ENCODE peak calls at places on chromosomes 7 and 10, in five cellular contexts. One of them, this sample, is unnamed.

GRCh38 chr7:129327076-129327475 is 102.2 kb downstream of the AHCYL2 start:
- DNase-seq in SK-N-SH: no peak
- DNase-seq in HepG2: no peak
- DNase-seq in GM12878: no peak
- DNase-seq in K562: no peak
- DNase-seq in this sample: no peak

GRCh38 chr10:86041116-86041515 is 325.5 kb downstream of the GRID1 start:
- DNase-seq in SK-N-SH: no peak
- DNase-seq in HepG2: no peak
- DNase-seq in GM12878: no peak
- DNase-seq in K562: no peak
- DNase-seq in this sample: no peak

GRCh38 chr7:30255096-30255769 is 29.2 kb upstream of the ZNRF2 start:
- DNase-seq in SK-N-SH: no peak
- DNase-seq in HepG2: peak
- DNase-seq in GM12878: no peak
- DNase-seq in K562: no peak
- DNase-seq in this sample: no peak

GRCh38 chr10:13788701-13789447 is 202.1 kb downstream of the PRPF18 start:
- DNase-seq in SK-N-SH: no peak
- DNase-seq in HepG2: no peak
- DNase-seq in GM12878: no peak
- DNase-seq in K562: no peak
- DNase-seq in this sample: no peak

GRCh38 chr7:31811650-31812461 is 124.8 kb downstream of the PPP1R17 start:
- DNase-seq in SK-N-SH: no peak
- DNase-seq in HepG2: no peak
- DNase-seq in GM12878: peak
- DNase-seq in K562: no peak
- DNase-seq in this sample: no peak

GRCh38 chr7:65938336-65938895 is 43.6 kb downstream of the GUSB start:
- DNase-seq in SK-N-SH: no peak
- DNase-seq in HepG2: no peak
- DNase-seq in GM12878: no peak
- DNase-seq in K562: no peak
- DNase-seq in this sample: no peak

GRCh38 chr7:100432053-100432452 is 2.4 kb downstream of the MEPCE start:
- DNase-seq in SK-N-SH: no peak
- DNase-seq in HepG2: no peak
- DNase-seq in GM12878: no peak
- DNase-seq in K562: no peak
- DNase-seq in this sample: no peak

GRCh38 chr7:137731436-137731835 is 115.3 kb downstream of the DGKI start:
- DNase-seq in SK-N-SH: no peak
- DNase-seq in HepG2: no peak
- DNase-seq in GM12878: no peak
- DNase-seq in K562: no peak
- DNase-seq in this sample: no peak

GRCh38 chr7:73869011-73869785 is 8.2 kb downstream of the TMEM270 start:
- DNase-seq in SK-N-SH: peak
- DNase-seq in HepG2: no peak
- DNase-seq in GM12878: no peak
- DNase-seq in K562: no peak
- DNase-seq in this sample: no peak

GRCh38 chr7:106807474-106807873 is 57.6 kb upstream of the PIK3CG start:
- DNase-seq in SK-N-SH: no peak
- DNase-seq in HepG2: no peak
- DNase-seq in GM12878: no peak
- DNase-seq in K562: no peak
- DNase-seq in this sample: no peak
- TF ChIP-seq POLR2AphosphoS5 in SK-N-SH: no peak
- TF ChIP-seq POLR2AphosphoS5 in HepG2: no peak
- TF ChIP-seq POLR2AphosphoS5 in GM12878: no peak
- TF ChIP-seq POLR2AphosphoS5 in K562: no peak
- TF ChIP-seq POLR2AphosphoS5 in this sample: no peak

GRCh38 chr7:91164948-91165845 is 99.0 kb upstream of the FZD1 start:
- DNase-seq in SK-N-SH: no peak
- DNase-seq in HepG2: no peak
- DNase-seq in GM12878: peak
- DNase-seq in K562: no peak
- DNase-seq in this sample: no peak
- TF ChIP-seq RAD21 in SK-N-SH: no peak
- TF ChIP-seq RAD21 in HepG2: no peak
- TF ChIP-seq RAD21 in GM12878: no peak
- TF ChIP-seq RAD21 in K562: no peak
- TF ChIP-seq RAD21 in this sample: no peak

GRCh38 chr7:99380032-99380822 is 5.7 kb downstream of the ARPC1B start:
- DNase-seq in SK-N-SH: no peak
- DNase-seq in HepG2: no peak
- DNase-seq in GM12878: peak
- DNase-seq in K562: peak
- DNase-seq in this sample: no peak
- TF ChIP-seq ZBTB33 in SK-N-SH: no peak
- TF ChIP-seq ZBTB33 in HepG2: no peak
- TF ChIP-seq ZBTB33 in GM12878: no peak
- TF ChIP-seq ZBTB33 in K562: no peak
- TF ChIP-seq ZBTB33 in this sample: no peak

DNA sequence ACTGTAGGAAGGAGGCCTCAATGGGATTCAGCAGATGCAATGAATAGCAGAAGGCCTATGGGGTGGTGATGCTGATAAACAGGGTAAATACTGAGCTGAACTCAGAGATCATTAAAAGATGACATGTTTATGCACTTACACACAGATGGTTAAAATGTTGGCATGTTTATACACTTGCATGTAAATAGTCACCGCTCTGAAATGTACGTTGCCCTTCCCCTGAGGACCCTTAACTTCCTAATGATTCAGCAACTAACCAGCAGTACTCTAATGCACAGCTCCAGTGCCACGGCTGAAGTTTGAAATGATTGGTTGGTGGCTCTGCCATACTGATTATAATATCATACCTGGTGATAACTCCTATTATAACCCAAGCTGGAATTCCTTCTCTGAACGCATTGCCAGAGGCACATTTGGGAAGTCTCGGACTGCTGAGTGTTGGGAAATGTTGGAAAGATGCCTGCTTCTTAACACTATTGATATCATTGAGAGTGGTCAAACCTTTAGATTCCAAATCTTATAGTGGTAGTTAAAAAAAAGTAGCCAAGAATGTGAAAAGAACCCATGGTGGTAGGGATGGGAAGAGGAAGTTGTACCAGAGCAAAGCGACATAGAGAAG is 3.7 kb upstream of the CAV1 start:
- DNase-seq in SK-N-SH: no peak
- DNase-seq in HepG2: no peak
- DNase-seq in GM12878: no peak
- DNase-seq in K562: no peak
- DNase-seq in this sample: no peak
- TF ChIP-seq POLR2AphosphoS5 in SK-N-SH: no peak
- TF ChIP-seq POLR2AphosphoS5 in HepG2: no peak
- TF ChIP-seq POLR2AphosphoS5 in GM12878: no peak
- TF ChIP-seq POLR2AphosphoS5 in K562: no peak
- TF ChIP-seq POLR2AphosphoS5 in this sample: no peak

GRCh38 chr10:102776779-102777417 is 33.1 kb downstream of the WBP1L start:
- DNase-seq in SK-N-SH: peak
- DNase-seq in HepG2: peak
- DNase-seq in GM12878: no peak
- DNase-seq in K562: peak
- DNase-seq in this sample: no peak
- TF ChIP-seq RAD21 in SK-N-SH: no peak
- TF ChIP-seq RAD21 in HepG2: no peak
- TF ChIP-seq RAD21 in GM12878: no peak
- TF ChIP-seq RAD21 in K562: no peak
- TF ChIP-seq RAD21 in this sample: no peak

GRCh38 chr7:33757050-33757449 is 148.3 kb upstream of the BMPER start:
- DNase-seq in SK-N-SH: no peak
- DNase-seq in HepG2: no peak
- DNase-seq in GM12878: no peak
- DNase-seq in K562: no peak
- DNase-seq in this sample: no peak
- TF ChIP-seq ZBTB33 in SK-N-SH: no peak
- TF ChIP-seq ZBTB33 in HepG2: no peak
- TF ChIP-seq ZBTB33 in GM12878: no peak
- TF ChIP-seq ZBTB33 in K562: no peak
- TF ChIP-seq ZBTB33 in this sample: no peak

GRCh38 chr10:76037531-76037930 is 606.1 kb downstream of the LRMDA start:
- DNase-seq in SK-N-SH: no peak
- DNase-seq in HepG2: no peak
- DNase-seq in GM12878: no peak
- DNase-seq in K562: no peak
- DNase-seq in this sample: no peak

GRCh38 chr10:76036962-76037361 is 605.5 kb downstream of the LRMDA start:
- DNase-seq in SK-N-SH: no peak
- DNase-seq in HepG2: peak
- DNase-seq in GM12878: no peak
- DNase-seq in K562: no peak
- DNase-seq in this sample: no peak

GRCh38 chr10:76035728-76036409 is 604.4 kb downstream of the LRMDA start:
- DNase-seq in SK-N-SH: peak
- DNase-seq in HepG2: no peak
- DNase-seq in GM12878: no peak
- DNase-seq in K562: no peak
- DNase-seq in this sample: no peak

GRCh38 chr10:76035010-76035727 is 603.7 kb downstream of the LRMDA start:
- DNase-seq in SK-N-SH: peak
- DNase-seq in HepG2: no peak
- DNase-seq in GM12878: no peak
- DNase-seq in K562: no peak
- DNase-seq in this sample: no peak

DNA sequence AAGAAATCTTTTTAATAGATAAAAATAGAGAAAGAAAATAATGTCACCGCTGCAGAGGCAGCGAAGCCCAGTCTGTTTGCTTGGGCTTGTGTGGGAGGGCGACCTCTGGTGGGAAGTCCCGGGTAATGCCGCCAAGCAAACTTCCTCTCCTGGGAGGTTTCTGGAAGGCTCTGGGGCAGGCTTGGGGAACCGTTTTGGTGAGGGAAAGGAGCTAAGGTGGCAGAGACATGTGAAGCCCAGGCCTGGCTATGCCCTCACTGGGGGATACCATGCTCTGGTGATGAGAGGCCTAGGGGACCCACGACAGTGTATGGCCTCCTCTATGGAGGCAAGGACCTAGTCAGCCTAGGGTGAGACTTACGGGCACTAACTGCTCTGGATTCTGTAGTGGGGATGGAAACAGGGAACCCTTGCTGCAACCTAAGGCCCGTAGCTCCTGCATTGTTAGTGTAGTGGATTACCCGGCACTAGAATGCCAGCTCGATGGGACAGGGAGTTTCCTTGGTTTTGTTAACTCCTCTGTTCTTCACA is 605.1 kb downstream of the LRMDA start:
- DNase-seq in SK-N-SH: peak
- DNase-seq in HepG2: no peak
- DNase-seq in GM12878: no peak
- DNase-seq in K562: peak
- DNase-seq in this sample: peak
- TF ChIP-seq POLR2AphosphoS5 in SK-N-SH: no peak
- TF ChIP-seq POLR2AphosphoS5 in HepG2: no peak
- TF ChIP-seq POLR2AphosphoS5 in GM12878: no peak
- TF ChIP-seq POLR2AphosphoS5 in K562: no peak
- TF ChIP-seq POLR2AphosphoS5 in this sample: no peak

GRCh38 chr7:70717553-70718248 is 414.2 kb upstream of the GALNT17 start:
- DNase-seq in SK-N-SH: no peak
- DNase-seq in HepG2: no peak
- DNase-seq in GM12878: no peak
- DNase-seq in K562: no peak
- DNase-seq in this sample: no peak
- TF ChIP-seq RAD21 in SK-N-SH: no peak
- TF ChIP-seq RAD21 in HepG2: no peak
- TF ChIP-seq RAD21 in GM12878: no peak
- TF ChIP-seq RAD21 in K562: no peak
- TF ChIP-seq RAD21 in this sample: no peak